ENCODE peak calls at places on chromosome 13, in four cellular contexts. C is vagina, S is esophagus squamous epithelium, O is breast epithelium. F is an unnamed sample.

GRCh38 chr13:49956131-49956530 is 20.0 kb upstream of the SPRYD7 start:
- DNase-seq in C (no peak), S (no peak), O (no peak), F (no peak)

GRCh38 chr13:33958964-33959363 is 141.0 kb downstream of the RFC3 start:
- DNase-seq in C (no peak), S (no peak), O (no peak), F (no peak)

GRCh38 chr13:42985312-42986175 is 6.5 kb downstream of the EPSTI1 start:
- DNase-seq in C (peak; percentile 87), S (no peak), O (no peak), F (no peak)

GRCh38 chr13:43470610-43471009 is 316.2 kb downstream of the ENOX1 start:
- DNase-seq in C (no peak), S (no peak), O (no peak), F (no peak)

GRCh38 chr13:113488283-113488682 is 2.2 kb downstream of the DCUN1D2 start:
- DNase-seq in C (no peak), S (no peak), O (no peak), F (no peak)

GRCh38 chr13:103625194-103625593 is 559.0 kb upstream of the SLC10A2 start:
- DNase-seq in C (no peak), S (no peak), O (no peak), F (no peak)

GRCh38 chr13:51047434-51048165 is 63.5 kb downstream of the C13orf42 start:
- DNase-seq in C (no peak), S (no peak), O (no peak), F (no peak)

GRCh38 chr13:55266644-55267043 is 1874.1 kb upstream of the PRR20A start:
- DNase-seq in C (no peak), S (no peak), O (no peak), F (no peak)

GRCh38 chr13:45851171-45851889 is at the start of gene SIAH3:
- DNase-seq in C (no peak), S (no peak), O (no peak), F (no peak)

GRCh38 chr13:60431108-60431700 is 34.2 kb downstream of the TDRD3 start:
- DNase-seq in C (no peak), S (no peak), O (no peak), F (no peak)

DNA sequence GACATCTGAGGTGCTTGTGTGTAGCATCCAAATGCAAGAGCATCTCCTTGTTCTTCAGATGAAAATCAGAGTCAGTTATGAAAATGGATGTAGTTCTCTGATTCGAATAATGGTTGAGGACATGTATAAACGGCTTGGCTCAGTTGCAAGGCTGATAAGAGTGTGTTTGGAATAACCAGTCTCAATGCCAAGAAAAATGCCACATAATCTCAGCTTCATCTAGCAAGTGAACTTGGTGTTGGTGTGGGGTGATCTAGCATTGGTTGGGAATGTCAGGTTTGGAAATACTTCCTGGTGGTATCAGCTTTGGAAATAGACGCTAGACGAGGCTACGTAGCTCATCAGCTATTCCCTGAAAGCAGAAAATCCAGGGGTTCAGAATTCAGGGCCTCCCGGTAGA is 362.0 kb downstream of the FGF9 start:
- DNase-seq in C (no peak), S (no peak), O (no peak), F (no peak)
- TF ChIP-seq POLR2A in C (no peak), S (no peak), O (no peak), F (no peak)

GRCh38 chr13:47218611-47219010 is 321.8 kb upstream of the HTR2A start:
- DNase-seq in C (no peak), S (no peak), O (no peak), F (no peak)

GRCh38 chr13:47220453-47221150 is 323.7 kb upstream of the HTR2A start:
- DNase-seq in C (no peak), S (no peak), O (no peak), F (no peak)

GRCh38 chr13:47213057-47213456 is 316.2 kb upstream of the HTR2A start:
- DNase-seq in C (no peak), S (no peak), O (no peak), F (no peak)

GRCh38 chr13:47215741-47216140 is 318.9 kb upstream of the HTR2A start:
- DNase-seq in C (no peak), S (no peak), O (no peak), F (no peak)

GRCh38 chr13:47216176-47216822 is 319.4 kb upstream of the HTR2A start:
- DNase-seq in C (no peak), S (no peak), O (no peak), F (no peak)
- H3K27ac ChIP-seq in C (no peak overlapping the region), S (no peak overlapping the region), O (no peak overlapping the region), F (no peak overlapping the region)

DNA sequence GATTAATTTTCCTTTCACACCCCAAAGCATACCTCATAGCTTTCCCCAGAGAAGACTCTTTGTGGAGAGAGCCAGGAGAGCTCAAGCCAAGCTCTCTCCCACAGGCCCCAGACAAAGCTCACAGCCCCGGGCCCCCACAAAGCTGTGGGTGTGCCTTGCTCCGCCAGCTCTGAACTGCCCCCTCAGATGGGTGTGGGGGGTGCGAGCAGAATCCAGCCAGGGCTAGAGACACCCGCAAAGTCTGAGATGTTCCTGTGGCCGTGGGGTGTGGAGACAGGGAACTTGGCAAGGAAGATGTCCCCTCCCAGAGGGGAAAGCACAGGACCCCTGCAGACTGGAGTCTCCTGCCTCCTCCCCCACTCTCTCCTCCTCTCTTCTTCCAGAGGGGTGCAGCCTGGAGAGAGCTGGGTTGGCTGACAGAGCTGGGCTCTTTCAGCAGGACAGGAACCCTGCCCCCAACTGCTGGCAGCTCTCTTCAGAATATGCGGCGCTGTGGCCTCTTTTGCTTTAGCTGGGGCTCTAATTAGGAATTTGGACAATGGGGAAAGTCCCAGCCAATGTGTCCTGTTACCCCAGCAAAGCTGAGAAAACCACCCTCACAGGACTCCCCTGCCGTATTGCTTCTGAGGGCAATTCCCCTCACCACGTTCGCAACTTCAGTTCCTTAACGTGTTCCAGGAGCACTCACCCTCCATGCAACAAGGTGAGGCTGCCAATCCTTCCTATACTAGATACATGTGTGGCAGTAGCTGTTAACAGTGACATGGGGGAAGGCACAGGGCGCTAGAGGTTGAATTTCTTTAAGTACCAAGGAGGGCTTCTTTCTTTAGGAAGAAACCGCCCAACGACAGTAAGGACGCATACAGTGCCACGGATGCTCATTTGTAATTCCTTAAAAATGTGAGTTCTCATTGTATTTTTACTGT is 170.0 kb downstream of the COL4A1 start:
- DNase-seq in C (no peak), S (no peak), O (no peak), F (no peak)
- H3K27me3 ChIP-seq in C (no peaks in the 10 kb centered on the region), S (no peaks in the 10 kb centered on the region), O (no peaks in the 10 kb centered on the region), F (peaks cover 12% of the 10 kb centered on the region)

DNA sequence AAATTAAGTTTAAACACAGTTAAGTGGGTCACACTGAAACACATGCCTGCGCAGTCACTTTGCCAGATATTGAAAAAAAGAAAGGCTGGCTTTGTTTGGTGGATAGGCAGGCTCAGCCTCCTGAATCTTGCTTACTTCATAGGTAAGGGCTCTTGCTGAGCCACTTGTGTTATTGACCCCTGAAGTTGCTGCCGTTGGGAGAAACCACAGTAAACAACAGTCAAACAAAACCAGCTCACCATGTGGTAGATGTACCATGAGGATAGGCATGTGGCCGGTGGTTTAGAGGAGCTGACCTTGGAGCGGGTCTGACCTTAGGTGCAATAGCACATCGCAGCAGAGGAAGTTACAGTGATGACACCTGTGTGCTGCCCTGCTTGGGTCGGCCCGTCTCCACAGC is 52.2 kb downstream of the SPATA13 start:
- DNase-seq in C (no peak), S (no peak), O (peak; percentile 32), F (no peak)
- TF ChIP-seq POLR2A in C (no peak), S (no peak), O (no peak), F (no peak)

DNA sequence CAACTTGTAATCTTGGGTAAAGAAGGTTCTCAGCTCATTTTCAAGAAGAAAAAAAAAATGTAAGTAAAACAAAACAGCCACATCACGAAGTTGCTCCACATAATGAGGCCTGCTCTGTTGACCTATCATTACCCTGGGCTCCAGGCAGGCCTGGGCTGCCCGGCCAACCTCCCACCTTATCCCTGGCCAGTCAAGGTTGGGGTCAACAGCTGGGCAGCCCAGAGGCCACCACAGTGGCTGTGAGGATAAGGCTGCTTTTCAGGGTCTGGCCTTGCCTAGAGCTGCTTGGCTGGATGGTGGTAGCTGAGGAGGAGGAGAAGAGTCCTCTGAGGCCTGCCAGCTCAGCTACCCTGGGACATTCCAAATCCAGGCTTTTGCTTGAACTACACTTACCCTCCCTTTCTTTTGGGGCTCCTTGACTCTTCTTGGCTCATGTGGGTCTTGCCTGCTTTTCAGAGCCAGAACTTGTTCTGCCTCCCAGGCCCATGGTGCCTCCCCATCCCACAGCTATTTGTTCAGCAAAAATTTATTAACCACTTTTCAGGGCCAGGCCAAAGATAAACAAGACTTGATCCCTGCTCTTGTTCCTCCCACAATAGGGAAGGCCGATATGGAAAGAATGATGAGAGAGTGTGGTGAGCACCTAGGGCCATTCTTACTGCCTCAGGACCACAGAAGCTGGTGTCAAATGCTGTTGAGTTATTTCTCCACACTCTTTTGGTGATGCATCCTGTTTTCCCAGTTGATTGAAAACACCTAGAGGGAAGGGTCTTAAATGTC is 101.6 kb downstream of the RGCC start:
- DNase-seq in C (no peak), S (no peak), O (no peak), F (no peak)
- H3K27ac ChIP-seq in C (no peak overlapping the region), S (no peak overlapping the region), O (no peak overlapping the region), F (no peak overlapping the region)

DNA sequence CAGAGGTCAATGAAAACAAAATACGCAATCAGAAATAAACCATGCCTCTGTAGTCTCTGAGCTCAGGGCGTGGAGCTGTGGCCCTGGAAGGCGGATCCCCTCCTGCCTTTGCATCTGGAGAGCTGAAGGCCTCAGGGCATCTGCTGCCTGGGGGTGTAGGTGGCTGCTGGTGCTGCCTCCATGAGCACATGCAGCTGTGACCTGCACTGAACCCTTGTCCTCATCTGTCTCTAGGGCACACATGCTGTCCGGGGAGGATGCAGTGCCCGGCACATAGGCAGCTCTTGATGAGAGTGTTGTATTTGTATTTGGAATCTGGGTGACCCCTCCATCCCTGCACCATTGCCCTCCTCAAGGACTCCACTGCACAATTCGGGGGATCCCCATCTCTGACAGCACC is 185.7 kb downstream of the TEX29 start:
- DNase-seq in C (no peak), S (no peak), O (no peak), F (peak; percentile 38)
- H3K27me3 ChIP-seq in C (no peaks in the 10 kb centered on the region), S (no peaks in the 10 kb centered on the region), O (no peaks in the 10 kb centered on the region), F (peaks cover 22% of the 10 kb centered on the region)

DNA sequence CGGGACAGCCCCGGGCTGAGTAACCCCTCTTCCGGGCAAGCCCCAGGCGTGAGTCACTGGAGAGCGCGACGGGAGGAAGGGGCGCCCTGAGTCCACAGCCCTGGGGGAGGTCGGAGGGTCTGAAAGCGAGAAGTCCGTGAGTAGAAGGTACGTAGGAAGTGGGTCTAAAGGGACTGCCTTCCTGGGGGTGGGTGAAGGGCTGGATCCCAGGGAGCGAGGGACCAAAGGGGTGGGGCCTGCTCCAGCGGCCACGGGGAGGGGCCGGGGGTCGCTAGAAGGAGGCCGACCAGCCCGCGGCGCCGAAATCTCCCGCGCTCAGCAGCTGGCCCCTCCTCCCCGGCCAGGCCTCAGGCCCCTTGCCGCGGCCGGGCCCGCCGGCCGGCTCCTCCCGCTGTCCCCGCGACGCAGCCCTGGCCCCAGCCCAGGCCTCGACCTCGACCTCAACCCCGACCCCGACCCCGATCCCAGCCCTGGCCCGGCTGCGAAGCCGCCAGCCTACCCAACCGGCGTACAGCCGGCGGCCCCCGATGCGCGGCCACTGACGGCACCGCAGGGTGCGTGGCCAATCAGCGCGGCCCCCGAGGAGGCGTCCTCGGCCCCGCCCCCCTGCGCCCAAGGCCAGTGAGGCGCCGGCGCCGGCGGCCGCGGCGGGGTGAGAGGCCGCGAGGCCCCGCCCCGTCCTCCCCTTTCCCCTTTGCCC is 22.5 kb downstream of the IPO5 start:
- DNase-seq in C (no peak), S (peak; percentile 21), O (peak; percentile 80), F (peak; percentile 91)
- TF ChIP-seq POLR2A in C (peak; percentile 84), S (no peak), O (no peak), F (peak; percentile 76)